ENCODE peak calls at places on chromosomes 7 and 10, in seven cellular contexts. C is H9, Q is ovary, R is breast epithelium, O is tibial artery, A is colonic mucosa, G is neural progenitor cell. B is an unnamed sample. For H3K9me3, the result is how much of the 10 kb centered on the place peaks cover.

GRCh38 chr7:140525741-140526140 is 46.4 kb upstream of the MKRN1 start:
- DNase-seq in C (peak), G (no peak), Q (no peak), O (no peak), R (no peak), A (peak), B (no peak)

GRCh38 chr10:114615600-114616007 is 42.5 kb downstream of the ABLIM1 start:
- DNase-seq in C (no peak), G (no peak), Q (no peak), O (no peak), R (no peak), A (no peak), B (no peak)

GRCh38 chr7:133704436-133704835 is 422.7 kb upstream of the LRGUK start:
- DNase-seq in G (no peak), Q (no peak), A (no peak), R (no peak), O (no peak), C (no peak), B (no peak)

GRCh38 chr10:116274141-116274861 is 1.3 kb upstream of the GFRA1 start:
- DNase-seq in G (peak), A (no peak), Q (peak), R (peak), O (no peak), C (peak), B (no peak)

GRCh38 chr7:98855610-98856009 is 14.2 kb downstream of the TMEM130 start:
- DNase-seq in C (no peak), Q (no peak), O (no peak), A (no peak), R (no peak), G (no peak), B (no peak)

GRCh38 chr7:158950914-158951635 is 94.7 kb downstream of the DYNC2I1 start:
- DNase-seq in Q (no peak), C (no peak), R (no peak), O (no peak), A (no peak), G (no peak), B (no peak)

GRCh38 chr10:51405580-51406367 is 293.6 kb downstream of the CSTF2T start:
- DNase-seq in G (peak), C (peak), R (no peak), O (no peak), A (no peak), Q (no peak), B (no peak)

GRCh38 chr7:155925682-155926081 is 113.4 kb upstream of the SHH start:
- DNase-seq in Q (no peak), O (no peak), A (no peak), G (no peak), C (no peak), R (no peak), B (no peak)

GRCh38 chr10:122294006-122294405 is 22.9 kb downstream of the BTBD16 start:
- DNase-seq in C (no peak), R (no peak), O (no peak), Q (no peak), G (no peak), A (no peak), B (no peak)

GRCh38 chr10:127216284-127216683 is 19.9 kb upstream of the INSYN2A start:
- DNase-seq in C (no peak), G (no peak), Q (no peak), R (no peak), O (no peak), A (no peak), B (no peak)

GRCh38 chr7:124031919-124032318 is 948 bp downstream of the TMEM229A start:
- DNase-seq in A (no peak), O (no peak), G (peak), R (no peak), C (no peak), Q (no peak), B (no peak)

GRCh38 chr7:1842321-1843221 is 172.5 kb downstream of the ELFN1 start:
- DNase-seq in R (peak), A (no peak), C (no peak), Q (peak), O (no peak), G (peak), B (no peak)

GRCh38 chr10:63738410-63738809 is 217.2 kb downstream of the REEP3 start:
- DNase-seq in R (no peak), O (no peak), G (no peak), C (no peak), Q (no peak), A (no peak), B (no peak)

GRCh38 chr7:51046103-51046466 is 263.4 kb upstream of the GRB10 start:
- DNase-seq in G (no peak), Q (no peak), O (no peak), A (peak), C (no peak), R (no peak), B (no peak)

GRCh38 chr10:78190051-78190450 is 156.4 kb downstream of the RPS24 start:
- DNase-seq in O (no peak), R (no peak), C (no peak), A (no peak), Q (no peak), G (no peak), B (no peak)

GRCh38 chr7:99365318-99366141 is 9.0 kb upstream of the ARPC1B start:
- DNase-seq in C (peak), R (no peak), A (peak), Q (no peak), G (peak), O (no peak), B (peak)

GRCh38 chr10:11403116-11403515 is 208.3 kb downstream of the USP6NL start:
- DNase-seq in C (no peak), O (no peak), R (no peak), A (peak), G (no peak), Q (no peak), B (peak)

GRCh38 chr10:71748671-71749191 is 24.6 kb downstream of the VSIR start:
- DNase-seq in C (peak), A (peak), O (peak), Q (peak), R (no peak), G (no peak), B (peak)

GRCh38 chr10:61758440-61758839 is 95.7 kb downstream of the CABCOCO1 start:
- DNase-seq in C (no peak), R (no peak), Q (no peak), A (no peak), G (no peak), O (no peak), B (no peak)

GRCh38 chr10:61760943-61761824 is 98.5 kb downstream of the CABCOCO1 start:
- DNase-seq in C (no peak), O (no peak), Q (no peak), G (no peak), A (no peak), R (no peak), B (no peak)

GRCh38 chr10:61757525-61758397 is 95.0 kb downstream of the CABCOCO1 start:
- DNase-seq in A (peak), C (no peak), G (no peak), Q (no peak), R (no peak), O (peak), B (no peak)

GRCh38 chr10:61761825-61762217 is 99.1 kb downstream of the CABCOCO1 start:
- DNase-seq in O (no peak), C (no peak), Q (no peak), R (no peak), A (no peak), G (no peak), B (no peak)

DNA sequence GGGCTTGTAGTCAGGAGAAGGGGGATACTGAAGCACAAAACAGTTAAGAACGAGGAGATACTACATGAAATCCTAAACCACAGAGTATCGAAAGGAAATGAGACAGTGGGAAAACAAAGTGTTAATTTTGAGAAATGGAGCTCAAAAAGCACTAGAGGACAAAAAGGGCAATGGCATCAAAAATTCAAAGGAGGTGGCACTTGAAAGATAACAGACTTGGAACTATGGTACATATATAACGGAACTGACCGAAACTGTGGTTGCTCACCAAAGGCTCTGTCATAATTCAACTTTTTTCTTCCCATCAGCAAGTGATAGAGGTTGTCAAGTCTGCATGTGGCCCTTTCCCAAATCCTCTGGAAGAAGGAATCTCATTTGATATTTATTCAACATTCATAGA is 97.0 kb downstream of the CABCOCO1 start:
- DNase-seq in Q (no peak), R (no peak), G (no peak), A (no peak), O (no peak), C (no peak), B (no peak)
- TF ChIP-seq CTCF in Q (no peak), R (no peak), G (no peak), A (no peak), O (no peak), C (no peak), B (no peak)

GRCh38 chr7:138821912-138822311 is 23.9 kb upstream of the ATP6V0A4 start:
- DNase-seq in A (no peak), C (no peak), Q (no peak), O (no peak), R (no peak), G (no peak), B (no peak)

GRCh38 chr7:138822867-138823535 is 25.0 kb upstream of the ATP6V0A4 start:
- DNase-seq in Q (no peak), R (no peak), A (no peak), G (no peak), O (no peak), C (no peak), B (no peak)

GRCh38 chr7:138829335-138829734 is 31.3 kb upstream of the ATP6V0A4 start:
- DNase-seq in Q (no peak), C (no peak), R (no peak), O (no peak), A (no peak), G (no peak), B (no peak)

GRCh38 chr7:138828302-138828701 is 30.3 kb upstream of the ATP6V0A4 start:
- DNase-seq in A (no peak), R (no peak), G (no peak), O (no peak), Q (no peak), C (no peak), B (no peak)

GRCh38 chr7:138825049-138825721 is 27.2 kb upstream of the ATP6V0A4 start:
- DNase-seq in Q (no peak), A (no peak), R (no peak), C (no peak), O (no peak), G (no peak), B (no peak)
- H3K9me3 ChIP-seq in Q (under half), A (under half), R (under half), C (under half), O (under half), G (under half), B (under half)

GRCh38 chr10:103822052-103822716 is 33.2 kb downstream of the SH3PXD2A start:
- DNase-seq in A (no peak), Q (no peak), O (no peak), G (peak), C (no peak), R (no peak), B (no peak)
- H3K27ac ChIP-seq in A (no peak), Q (no peak), O (no peak), G (no peak), C (no peak), R (no peak), B (no peak)

GRCh38 chr10:49618861-49619260 is 5.0 kb downstream of the CHAT start:
- DNase-seq in O (no peak), R (no peak), A (no peak), G (no peak), Q (no peak), C (peak), B (no peak)

GRCh38 chr10:49620286-49620810 is 6.5 kb downstream of the CHAT start:
- DNase-seq in G (no peak), A (no peak), C (no peak), Q (no peak), O (no peak), R (peak), B (no peak)

GRCh38 chr10:49621561-49621960 is 7.7 kb downstream of the CHAT start:
- DNase-seq in A (no peak), Q (no peak), G (no peak), R (no peak), O (no peak), C (no peak), B (no peak)

GRCh38 chr10:49620841-49621378 is 7.1 kb downstream of the CHAT start:
- DNase-seq in G (no peak), O (no peak), R (peak), A (no peak), Q (no peak), C (no peak), B (no peak)

GRCh38 chr10:49619613-49620012 is 5.8 kb downstream of the CHAT start:
- DNase-seq in O (no peak), C (peak), Q (no peak), A (no peak), R (peak), G (peak), B (no peak)
- TF ChIP-seq CTCF in O (no peak), C (peak), Q (no peak), A (no peak), R (no peak), G (peak), B (no peak)